ENCODE peak calls at places on chromosome 6, in seven cellular contexts. S is H1, P is trophoblast cell, A is mesendoderm, T is IMR-90, Z is H9, X is mesenchymal stem cell. E is an unnamed sample.

GRCh38 chr6:117338567-117338966 is 73.2 kb downstream of the VGLL2 start:
- DNase-seq in S (no peak), P (no peak), A (no peak), T (no peak), Z (no peak), X (no peak), E (no peak)

GRCh38 chr6:36641543-36641942 is 37.0 kb upstream of the CDKN1A start:
- DNase-seq in S (no peak), P (no peak), A (no peak), T (no peak), Z (no peak), X (no peak), E (no peak)

GRCh38 chr6:146753306-146753705 is 154.5 kb downstream of the ADGB start:
- DNase-seq in S (no peak), P (no peak), A (no peak), T (no peak), Z (no peak), X (no peak), E (no peak)

GRCh38 chr6:34243131-34243771 is 5.6 kb downstream of the SMIM29 start:
- DNase-seq in S (no peak), P (no peak), A (no peak), T (peak), Z (no peak), X (peak), E (no peak)

GRCh38 chr6:136438445-136438844 is 111.8 kb downstream of the MAP7 start:
- DNase-seq in S (no peak), P (no peak), A (no peak), T (no peak), Z (no peak), X (no peak), E (no peak)

GRCh38 chr6:78947962-78948361 is 80.6 kb downstream of the IRAK1BP1 start:
- DNase-seq in S (no peak), P (no peak), A (no peak), T (peak), Z (no peak), X (peak), E (no peak)

GRCh38 chr6:163180874-163181541 is 233.5 kb upstream of the QKI start:
- DNase-seq in S (peak), P (peak), A (peak), T (no peak), Z (peak), X (peak), E (peak)

GRCh38 chr6:73169111-73169510 is 56.2 kb downstream of the KHDC1L start:
- DNase-seq in S (no peak), P (no peak), A (no peak), T (peak), Z (no peak), X (no peak), E (no peak)

GRCh38 chr6:47106216-47106615 is 64.1 kb upstream of the ADGRF1 start:
- DNase-seq in S (no peak), P (peak), A (no peak), T (no peak), Z (no peak), X (peak), E (no peak)

GRCh38 chr6:141682391-141682790 is 450.3 kb upstream of the GJE1 start:
- DNase-seq in S (no peak), P (no peak), A (peak), T (no peak), Z (no peak), X (no peak), E (no peak)

GRCh38 chr6:26445934-26446667 is 5.8 kb downstream of the BTN3A3 start:
- DNase-seq in S (no peak), P (no peak), A (no peak), T (no peak), Z (no peak), X (no peak), E (no peak)

GRCh38 chr6:158002951-158003853 is 21.5 kb downstream of the SYNJ2 start:
- DNase-seq in S (no peak), P (peak), A (peak), T (peak), Z (no peak), X (peak), E (no peak)

GRCh38 chr6:33860706-33861474 is 57.1 kb upstream of the MLN start:
- DNase-seq in S (no peak), P (no peak), A (peak), T (peak), Z (no peak), X (peak), E (no peak)

GRCh38 chr6:125570546-125570945 is 178.9 kb upstream of the HEY2 start:
- DNase-seq in S (no peak), P (no peak), A (no peak), T (no peak), Z (no peak), X (no peak), E (no peak)

GRCh38 chr6:125567407-125567806 is 182.0 kb upstream of the HEY2 start:
- DNase-seq in S (no peak), P (no peak), A (no peak), T (no peak), Z (no peak), X (no peak), E (no peak)

DNA sequence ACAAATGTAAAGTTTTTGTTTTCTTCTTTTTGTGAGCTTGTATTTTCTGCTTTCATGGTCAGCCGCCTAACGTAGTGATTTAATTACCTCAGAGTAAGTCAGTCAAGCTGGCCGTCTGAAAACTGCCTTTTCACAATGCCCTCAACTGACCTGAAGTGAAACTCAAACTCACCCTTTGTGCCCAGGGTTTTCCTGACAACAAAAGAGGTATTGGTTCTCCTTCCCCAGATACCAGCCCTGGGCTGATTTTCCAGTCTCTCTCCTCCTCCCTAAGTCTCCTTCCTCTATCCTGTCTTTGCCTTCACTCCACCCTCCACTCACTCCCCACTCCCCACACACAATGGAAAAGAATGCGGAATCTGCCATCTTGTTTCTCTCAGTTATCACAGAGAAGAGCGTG is 184.5 kb upstream of the HEY2 start:
- DNase-seq in S (no peak), P (no peak), A (no peak), T (no peak), Z (no peak), X (no peak), E (peak)
- H3K18ac ChIP-seq in S (no peak), P (no peak), A (no peak), T (no peak), Z (no peak), X (no peak), E (no peak)

GRCh38 chr6:40398034-40398679 is 189.0 kb downstream of the LRFN2 start:
- DNase-seq in S (no peak), P (no peak), A (no peak), T (no peak), Z (no peak), X (no peak), E (no peak)
- H3K18ac ChIP-seq in S (no peak), P (no peak), A (no peak), T (no peak), Z (no peak), X (no peak), E (peak)

GRCh38 chr6:131655387-131655786 is 18.3 kb downstream of the ENPP3 start:
- DNase-seq in S (no peak), P (no peak), A (no peak), T (no peak), Z (no peak), X (no peak), E (no peak)
- H3K18ac ChIP-seq in S (no peak), P (no peak), A (no peak), T (no peak), Z (no peak), X (no peak), E (no peak)

DNA sequence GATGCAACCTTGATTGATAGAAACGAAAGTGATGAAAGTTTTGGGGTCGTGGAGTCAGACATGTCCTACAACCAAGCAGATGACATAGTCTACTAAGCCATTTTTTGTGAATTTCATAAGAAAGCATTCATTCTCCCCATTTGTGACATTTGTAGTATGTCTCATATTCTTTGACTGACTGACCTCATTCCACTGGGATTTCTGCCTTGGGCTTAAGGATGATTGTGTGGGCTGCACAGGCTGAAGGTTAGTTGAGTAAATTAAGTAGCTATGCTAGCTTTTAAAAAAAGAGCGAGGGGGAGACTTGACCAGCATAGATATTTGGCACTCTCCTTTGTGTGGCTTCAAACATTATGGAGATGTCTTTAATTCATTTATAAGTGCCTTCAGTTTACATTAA is 28.9 kb downstream of the STMND1 start:
- DNase-seq in S (no peak), P (peak), A (no peak), T (peak), Z (no peak), X (no peak), E (no peak)
- H3K18ac ChIP-seq in S (no peak), P (no peak), A (no peak), T (no peak), Z (no peak), X (no peak), E (no peak)

E was measured in neuronal stem cell.